ENCODE peak calls at places on chromosomes 16 and 17, in four cellular contexts. H is Calu3, D is tibial nerve, N is GM12865. V is an unnamed sample.

GRCh38 chr16:87661561-87661960 is 59.3 kb downstream of the JPH3 start:
- DNase-seq in H (peak; percentile 53), D (peak; percentile 14), N (peak; percentile 28), V (no peak)

GRCh38 chr16:84648595-84649510 is 542 bp downstream of the KLHL36 start:
- DNase-seq in H (peak; percentile 76), D (peak; percentile 21), N (peak; percentile 54), V (peak; percentile 69)

GRCh38 chr17:67359960-67360817 is 6.2 kb downstream of the PSMD12 start:
- DNase-seq in H (peak; percentile 17), D (no peak), N (peak; percentile 53), V (no peak)

GRCh38 chr17:45852535-45853297 is 8.0 kb downstream of the SPPL2C start:
- DNase-seq in H (peak; percentile 80), D (peak; percentile 85), N (peak; percentile 59), V (peak; percentile 37)

GRCh38 chr16:64421515-64421914 is 700.3 kb downstream of the CDH11 start:
- DNase-seq in H (no peak), D (no peak), N (no peak), V (no peak)

GRCh38 chr17:49450735-49451134 is 36.1 kb upstream of the PHB1 start:
- DNase-seq in H (no peak), D (no peak), N (no peak), V (no peak)

GRCh38 chr16:57190136-57190535 is 4.0 kb downstream of the RSPRY1 start:
- DNase-seq in H (no peak), D (no peak), N (no peak), V (no peak)

GRCh38 chr16:23031508-23032098 is 117.6 kb downstream of the USP31 start:
- DNase-seq in H (no peak), D (no peak), N (no peak), V (no peak)

GRCh38 chr16:29825145-29826044 is 5.1 kb downstream of the MVP start:
- DNase-seq in H (no peak), D (no peak), N (peak; percentile 77), V (peak; percentile 82)

GRCh38 chr17:19978206-19978802 is 676 bp upstream of the AKAP10 start:
- DNase-seq in H (no peak), D (no peak), N (no peak), V (no peak)

GRCh38 chr16:1941924-1942809 is 832 bp downstream of the MSRB1 start:
- DNase-seq in H (peak; percentile 27), D (no peak), N (no peak), V (no peak)

GRCh38 chr17:35523296-35523695 is 14.2 kb downstream of the SLFN12L start:
- DNase-seq in H (no peak), D (no peak), N (no peak), V (no peak)

GRCh38 chr17:58324409-58325288 is 3.9 kb downstream of the TSPOAP1 start:
- DNase-seq in H (peak; percentile 14), D (no peak), N (peak; percentile 23), V (peak; percentile 82)

GRCh38 chr17:71975998-71976649 is 144.7 kb upstream of the SOX9 start:
- DNase-seq in H (peak; percentile 78), D (peak; percentile 78), N (no peak), V (peak; percentile 15)

GRCh38 chr16:12760819-12761611 is 42.7 kb downstream of the CPPED1 start:
- DNase-seq in H (no peak), D (no peak), N (no peak), V (no peak)

GRCh38 chr16:27470567-27471431 is 68.8 kb downstream of the IL21R start:
- DNase-seq in H (no peak), D (no peak), N (no peak), V (no peak)

GRCh38 chr17:230371-230770 is 48.9 kb upstream of the DOC2B start:
- DNase-seq in H (no peak), D (no peak), N (no peak), V (no peak)

GRCh38 chr17:65537845-65538678 is 23.4 kb downstream of the AXIN2 start:
- DNase-seq in H (no peak), D (no peak), N (no peak), V (no peak)

GRCh38 chr17:71505200-71505599 is 615.6 kb upstream of the SOX9 start:
- DNase-seq in H (no peak), D (no peak), N (no peak), V (no peak)

GRCh38 chr17:70091005-70091568 is 16.1 kb downstream of the KCNJ16 start:
- DNase-seq in H (no peak), D (no peak), N (no peak), V (no peak)

GRCh38 chr16:71723537-71724319 is 773 bp downstream of the PHLPP2 start:
- DNase-seq in H (peak; percentile 89), D (peak; percentile 54), N (peak; percentile 82), V (peak; percentile 72)

GRCh38 chr16:56136256-56136655 is 55.0 kb upstream of the GNAO1 start:
- DNase-seq in H (no peak), D (no peak), N (no peak), V (no peak)

GRCh38 chr16:2329532-2329931 is 11.0 kb downstream of the ABCA3 start:
- DNase-seq in H (no peak), D (no peak), N (no peak), V (peak; percentile 10)

GRCh38 chr17:80877829-80878303 is 113.8 kb upstream of the CHMP6 start:
- DNase-seq in H (no peak), D (no peak), N (no peak), V (peak; percentile 18)

GRCh38 chr16:76676356-76676755 is 399.2 kb downstream of the CNTNAP4 start:
- DNase-seq in H (peak; percentile 84), D (no peak), N (no peak), V (no peak)

GRCh38 chr17:788551-788950 is 6.4 kb downstream of the MRM3 start:
- DNase-seq in H (no peak), D (no peak), N (no peak), V (no peak)

GRCh38 chr16:12420661-12421209 is 383.0 kb downstream of the CPPED1 start:
- DNase-seq in H (no peak), D (no peak), N (no peak), V (no peak)

GRCh38 chr16:12588510-12588909 is 215.2 kb downstream of the CPPED1 start:
- DNase-seq in H (no peak), D (no peak), N (no peak), V (no peak)

GRCh38 chr16:80718480-80719220 is 85.7 kb downstream of the CDYL2 start:
- DNase-seq in H (peak; percentile 76), D (no peak), N (no peak), V (no peak)

GRCh38 chr17:39662551-39663339 is 2.4 kb upstream of the TCAP start:
- DNase-seq in H (peak; percentile 98), D (no peak), N (no peak), V (no peak)

GRCh38 chr17:67718325-67718941 is 697 bp downstream of the NOL11 start:
- DNase-seq in H (peak; percentile 21), D (peak; percentile 5), N (peak; percentile 44), V (no peak)

GRCh38 chr17:72386619-72387237 is 265.9 kb downstream of the SOX9 start:
- DNase-seq in H (no peak), D (no peak), N (no peak), V (no peak)

GRCh38 chr16:30094541-30095165 is 1.4 kb downstream of the YPEL3 start:
- DNase-seq in H (no peak), D (no peak), N (no peak), V (peak; percentile 55)

GRCh38 chr17:27879987-27880608 is 13.1 kb downstream of the LYRM9 start:
- DNase-seq in H (peak; percentile 80), D (peak; percentile 64), N (peak; percentile 74), V (peak; percentile 78)

GRCh38 chr16:10609410-10609774 is 29.0 kb upstream of the EMP2 start:
- DNase-seq in H (no peak), D (no peak), N (no peak), V (no peak)
- TF ChIP-seq CTCF in H (no peak), D (no peak), N (no peak), V (no peak)

DNA sequence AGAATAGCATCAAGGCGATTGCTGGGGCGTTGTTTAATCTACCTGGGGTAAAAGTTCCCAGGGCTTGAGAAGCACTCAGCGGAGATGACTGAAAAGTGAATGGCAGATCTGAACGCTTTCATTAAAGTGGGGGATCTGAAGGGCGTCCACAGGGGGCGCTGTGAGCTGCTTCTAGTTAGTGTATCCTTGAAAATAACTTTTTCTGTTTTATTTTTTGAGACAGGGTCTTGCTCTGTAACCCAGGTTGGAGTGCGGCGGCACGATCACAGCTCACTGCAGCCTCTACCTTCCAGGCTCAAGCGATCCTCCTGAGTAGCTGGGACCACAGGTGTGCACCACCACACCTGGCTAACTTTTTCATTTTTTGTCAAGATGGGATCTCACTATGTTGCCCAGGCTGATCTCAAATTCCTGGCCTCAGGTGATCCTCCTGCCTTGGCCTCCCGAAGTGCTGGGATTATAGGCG is 360.4 kb downstream of the SEC14L1 start:
- DNase-seq in H (no peak), D (no peak), N (peak; percentile 41), V (no peak)
- TF ChIP-seq CTCF in H (no peak), D (no peak), N (peak; percentile 47), V (no peak)

DNA sequence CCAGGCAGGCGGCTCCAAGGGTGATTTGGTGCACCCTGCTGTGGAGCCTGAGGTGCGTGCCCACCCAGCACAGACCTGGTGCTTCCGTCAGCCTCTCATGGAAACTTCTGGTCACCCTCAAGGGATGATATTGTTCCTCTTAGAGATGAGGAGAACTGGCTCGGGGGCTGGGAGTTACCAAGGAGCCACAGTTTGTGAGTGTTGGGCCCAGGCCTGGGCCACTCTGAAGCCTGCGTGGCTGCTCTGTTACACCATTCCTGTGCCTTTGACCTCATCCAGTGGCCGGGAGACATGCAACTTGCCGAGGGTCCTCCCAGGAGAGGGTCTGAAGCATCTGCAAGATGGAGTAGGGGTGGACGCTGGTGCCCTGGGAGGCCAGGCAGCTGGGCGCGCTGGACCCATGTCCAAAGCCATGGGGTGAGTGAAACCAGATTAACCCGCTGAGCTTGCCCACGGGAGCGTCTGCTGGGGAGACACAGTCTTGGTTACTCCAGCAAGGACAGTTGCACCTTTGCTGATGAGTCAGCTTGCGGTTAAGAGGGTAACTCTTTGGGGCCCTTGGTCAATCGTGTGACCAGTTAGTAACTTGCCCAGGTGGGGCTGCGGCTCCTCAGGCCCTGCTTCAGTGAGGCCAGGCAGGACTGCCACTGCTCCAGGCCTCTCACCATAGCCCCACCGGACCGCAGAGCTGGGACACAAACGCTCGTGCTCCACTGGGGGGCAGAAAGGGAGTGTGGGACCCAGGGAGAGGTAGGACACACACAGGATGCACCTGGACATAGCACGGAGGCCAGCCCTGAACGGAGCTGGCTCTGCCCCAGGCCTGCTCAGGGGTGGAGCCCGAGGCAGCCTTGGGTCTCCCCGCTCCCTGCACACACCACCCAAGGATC is 7.5 kb downstream of the C16orf90 start:
- DNase-seq in H (no peak), D (no peak), N (no peak), V (no peak)
- TF ChIP-seq CTCF in H (no peak), D (no peak), N (no peak), V (no peak)

DNA sequence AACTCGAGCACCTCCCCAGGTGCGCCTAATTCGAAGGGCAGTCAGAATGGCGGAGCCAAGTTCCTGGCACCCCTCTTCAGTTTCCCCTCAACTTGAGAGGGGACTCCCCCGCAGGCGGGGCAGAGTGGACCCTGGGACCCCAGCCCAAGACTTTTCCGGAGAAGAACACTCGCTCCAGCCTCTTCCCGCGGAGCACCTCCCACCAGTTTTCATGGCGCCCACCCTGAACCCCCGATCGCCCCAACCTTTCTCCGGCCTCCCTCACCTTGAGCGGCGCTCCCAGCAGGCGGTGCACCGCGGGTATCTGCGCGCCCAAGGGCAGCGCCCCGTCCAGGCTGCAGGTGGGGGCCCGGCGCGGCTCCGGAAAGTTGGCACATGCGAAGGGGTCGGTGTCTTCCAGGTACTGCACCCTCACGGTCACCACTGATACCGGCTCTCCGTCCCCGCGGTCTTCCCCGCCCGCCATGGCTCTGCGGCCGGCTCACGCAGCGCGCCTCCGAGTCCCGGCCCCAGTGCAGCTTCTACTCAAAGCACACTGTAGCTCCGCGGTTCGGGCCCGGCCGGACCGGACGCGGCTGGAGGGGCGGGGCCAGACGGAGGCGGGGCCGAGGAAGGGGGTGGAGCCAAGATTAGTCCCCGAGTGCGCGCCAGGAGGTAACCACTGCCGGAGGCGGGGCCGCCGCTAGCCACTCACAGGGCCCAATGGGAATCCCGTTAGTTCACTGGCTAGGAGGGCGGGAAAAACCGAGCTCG is at the start of gene FHOD1:
- DNase-seq in H (peak; percentile 99), D (peak; percentile 98), N (peak; percentile 98), V (peak; percentile 98)
- TF ChIP-seq CTCF in H (no peak), D (no peak), N (no peak), V (no peak)